ENCODE peak calls at places on chromosomes 16 and 17, in six cellular contexts. A is Peyer's patch, T is lung, J is left ventricle myocardium inferior, P is breast epithelium, Z is tibial artery. Q is an unnamed sample.

GRCh38 chr17:27419156-27419555 is 37.1 kb upstream of the KSR1 start:
- DNase-seq in Z (no peak), A (no peak), P (no peak), T (no peak), J (no peak), Q (no peak)

GRCh38 chr17:60086822-60087591 is 8.3 kb upstream of the HEATR6 start:
- DNase-seq in A (no peak), T (peak; percentile 54), P (no peak), Z (no peak), J (no peak), Q (no peak)

GRCh38 chr16:89823087-89823823 is 5.0 kb upstream of the SPIRE2 start:
- DNase-seq in Z (no peak), P (no peak), T (no peak), A (no peak), J (no peak), Q (no peak)

GRCh38 chr16:71439531-71439930 is 2.3 kb downstream of the TLE7 start:
- DNase-seq in Z (no peak), P (no peak), T (no peak), A (no peak), J (no peak), Q (no peak)

GRCh38 chr16:55817236-55817912 is 15.5 kb downstream of the CES1 start:
- DNase-seq in Z (no peak), P (no peak), J (no peak), A (no peak), T (no peak), Q (no peak)

GRCh38 chr16:75080205-75081029 is 36.2 kb downstream of the LDHD start:
- DNase-seq in A (no peak), P (no peak), J (no peak), T (no peak), Z (no peak), Q (no peak)

GRCh38 chr16:12260647-12261262 is 284.2 kb downstream of the SNX29 start:
- DNase-seq in J (no peak), T (no peak), P (no peak), Z (no peak), A (no peak), Q (no peak)

GRCh38 chr16:74921051-74921450 is 63.9 kb downstream of the WDR59 start:
- DNase-seq in J (no peak), Z (no peak), P (no peak), A (no peak), T (no peak), Q (no peak)

GRCh38 chr17:67585077-67585602 is 132.6 kb upstream of the NOL11 start:
- DNase-seq in T (no peak), A (no peak), Z (no peak), P (no peak), J (no peak), Q (no peak)

GRCh38 chr17:72222571-72222970 is 101.8 kb downstream of the SOX9 start:
- DNase-seq in A (no peak), T (no peak), J (no peak), P (no peak), Z (no peak), Q (no peak)

GRCh38 chr16:4846503-4846900 is 586 bp downstream of the GLYR1 start:
- DNase-seq in P (no peak), J (peak; percentile 31), Z (peak; percentile 51), T (peak; percentile 61), A (peak; percentile 72), Q (peak; percentile 87)

GRCh38 chr16:86576591-86577313 is 1.6 kb upstream of the FOXL1 start:
- DNase-seq in J (no peak), P (no peak), A (no peak), Z (no peak), T (no peak), Q (no peak)
- H3K27me3 ChIP-seq in J (peaks cover 98% of the 10 kb centered on the region), P (no peaks in the 10 kb centered on the region), A (peaks cover 34% of the 10 kb centered on the region), Z (no peaks in the 10 kb centered on the region), T (peaks cover 17% of the 10 kb centered on the region), Q (no peaks in the 10 kb centered on the region)

GRCh38 chr17:76074390-76075363 is at the start of gene GALR2:
- DNase-seq in T (no peak), P (no peak), A (no peak), J (no peak), Z (no peak), Q (no peak)
- H3K4me3 ChIP-seq in T (no peak within 1 kb of the TSS), P (peak within 1 kb of the TSS; percentile 58), A (peak within 1 kb of the TSS; percentile 29), J (peak within 1 kb of the TSS; percentile 40), Z (no peak within 1 kb of the TSS), Q (no peak within 1 kb of the TSS)

GRCh38 chr16:1678500-1679098 is 520 bp downstream of the JPT2 start:
- DNase-seq in Z (peak; percentile 54), J (no peak), P (peak; percentile 62), A (peak; percentile 63), T (peak; percentile 38), Q (peak; percentile 84)
- H3K27ac ChIP-seq in Z (peak overlapping the region; percentile 44), J (peak overlapping the region; percentile 88), P (peak overlapping the region; percentile 82), A (peak overlapping the region; percentile 78), T (peak overlapping the region; percentile 65), Q (no peak overlapping the region)

GRCh38 chr16:85910073-85910853 is 11.3 kb downstream of the IRF8 start:
- DNase-seq in Z (peak; percentile 10), A (peak; percentile 89), P (no peak), J (no peak), T (no peak), Q (peak; percentile 44)
- H3K27me3 ChIP-seq in Z (no peaks in the 10 kb centered on the region), A (no peaks in the 10 kb centered on the region), P (no peaks in the 10 kb centered on the region), J (peaks cover 3% of the 10 kb centered on the region), T (no peaks in the 10 kb centered on the region), Q (no peaks in the 10 kb centered on the region)

GRCh38 chr17:13746379-13746778 is 144.7 kb upstream of the HS3ST3A1 start:
- DNase-seq in T (no peak), A (no peak), P (no peak), J (peak; percentile 23), Z (no peak), Q (no peak)
- H3K4me3 ChIP-seq in T (no peak overlapping the region), A (no peak overlapping the region), P (no peak overlapping the region), J (no peak overlapping the region), Z (no peak overlapping the region), Q (no peak overlapping the region)

GRCh38 chr16:66660422-66661209 is 35.9 kb downstream of the CMTM4 start:
- DNase-seq in P (no peak), T (peak; percentile 41), A (peak; percentile 49), Z (peak; percentile 73), J (peak; percentile 60), Q (peak; percentile 83)
- H3K27ac ChIP-seq in P (peak overlapping the region; percentile 68), T (peak overlapping the region; percentile 62), A (no peak overlapping the region), Z (peak overlapping the region; percentile 67), J (peak overlapping the region; percentile 73), Q (peak overlapping the region; percentile 45)

Q was measured in aorta.